ENCODE peak calls at places on chromosome 4, in six cellular contexts. Q is K562, D is transverse colon, V is stomach, R is GM12878, Z is tibial nerve. T is an unnamed sample. For H3K36me3, the result is how much of the 10 kb centered on the place peaks cover.

GRCh38 chr4:150039790-150040189 is 38.5 kb upstream of the DCLK2 start:
- DNase-seq in Q (no peak), D (no peak), V (no peak), R (no peak), Z (no peak), T (no peak)

GRCh38 chr4:71187399-71188196 is 151.2 kb upstream of the SLC4A4 start:
- DNase-seq in Q (no peak), D (peak), V (peak), R (no peak), Z (no peak), T (no peak)

GRCh38 chr4:3384771-3385701 is 56.7 kb upstream of the HGFAC start:
- DNase-seq in Q (no peak), D (peak), V (no peak), R (no peak), Z (peak), T (no peak)

GRCh38 chr4:17013382-17014006 is 115.0 kb upstream of the LDB2 start:
- DNase-seq in Q (no peak), D (no peak), V (no peak), R (no peak), Z (no peak), T (no peak)

GRCh38 chr4:102758241-102758871 is 2.4 kb downstream of the MANBA start:
- DNase-seq in Q (no peak), D (no peak), V (no peak), R (no peak), Z (no peak), T (no peak)

GRCh38 chr4:88791274-88791673 is 93.6 kb upstream of the NAP1L5 start:
- DNase-seq in Q (no peak), D (no peak), V (no peak), R (no peak), Z (no peak), T (no peak)

GRCh38 chr4:145609494-145610427 is 9.4 kb upstream of the MMAA start:
- DNase-seq in Q (peak), D (peak), V (peak), R (peak), Z (peak), T (no peak)

GRCh38 chr4:168432419-168433146 is 47.7 kb downstream of the DDX60L start:
- DNase-seq in Q (no peak), D (no peak), V (no peak), R (no peak), Z (no peak), T (no peak)

GRCh38 chr4:89134775-89135319 is 23.5 kb downstream of the TIGD2 start:
- DNase-seq in Q (no peak), D (no peak), V (no peak), R (no peak), Z (peak), T (no peak)

GRCh38 chr4:172129593-172129992 is 316.4 kb downstream of the GALNTL6 start:
- DNase-seq in Q (no peak), D (no peak), V (no peak), R (no peak), Z (no peak), T (no peak)

GRCh38 chr4:55675196-55675793 is 39.2 kb upstream of the NMU start:
- DNase-seq in Q (no peak), D (no peak), V (no peak), R (no peak), Z (no peak), T (no peak)

GRCh38 chr4:125679989-125680388 is 365.2 kb downstream of the FAT4 start:
- DNase-seq in Q (no peak), D (no peak), V (no peak), R (no peak), Z (no peak), T (no peak)

GRCh38 chr4:29560452-29560851 is 1159.7 kb upstream of the PCDH7 start:
- DNase-seq in Q (no peak), D (no peak), V (no peak), R (no peak), Z (no peak), T (no peak)

GRCh38 chr4:106852416-106852815 is 183.7 kb downstream of the DKK2 start:
- DNase-seq in Q (no peak), D (no peak), V (no peak), R (no peak), Z (no peak), T (no peak)

GRCh38 chr4:128444544-128445302 is 157.1 kb upstream of the PGRMC2 start:
- DNase-seq in Q (no peak), D (no peak), V (no peak), R (no peak), Z (no peak), T (no peak)

GRCh38 chr4:2393353-2394270 is 24.8 kb downstream of the ZFYVE28 start:
- DNase-seq in Q (peak), D (peak), V (peak), R (no peak), Z (no peak), T (no peak)

GRCh38 chr4:16329132-16329796 is 103.0 kb upstream of the TAPT1 start:
- DNase-seq in Q (no peak), D (no peak), V (no peak), R (no peak), Z (no peak), T (no peak)

GRCh38 chr4:15167743-15168142 is 165.5 kb downstream of the CPEB2 start:
- DNase-seq in Q (no peak), D (no peak), V (no peak), R (no peak), Z (no peak), T (no peak)

GRCh38 chr4:5881340-5881739 is 11.5 kb downstream of the CRMP1 start:
- DNase-seq in Q (no peak), D (no peak), V (no peak), R (no peak), Z (no peak), T (no peak)

GRCh38 chr4:73684097-73684496 is 56.3 kb upstream of the CXCL8 start:
- DNase-seq in Q (no peak), D (no peak), V (no peak), R (no peak), Z (no peak), T (no peak)

GRCh38 chr4:101171747-101172146 is 175.6 kb downstream of the PPP3CA start:
- DNase-seq in Q (no peak), D (no peak), V (no peak), R (no peak), Z (no peak), T (no peak)

GRCh38 chr4:163072222-163072621 is 94.5 kb downstream of the NAF1 start:
- DNase-seq in Q (no peak), D (no peak), V (no peak), R (no peak), Z (no peak), T (no peak)

GRCh38 chr4:113146876-113147358 is 97.5 kb downstream of the ANK2 start:
- DNase-seq in Q (no peak), D (no peak), V (no peak), R (peak), Z (no peak), T (no peak)

GRCh38 chr4:121698119-121698732 is 1.4 kb upstream of the ANXA5 start:
- DNase-seq in Q (no peak), D (no peak), V (no peak), R (no peak), Z (peak), T (no peak)

GRCh38 chr4:189124149-189124758 is 816.4 kb upstream of the FRG1 start:
- DNase-seq in Q (no peak), D (no peak), V (peak), R (no peak), Z (peak), T (no peak)

GRCh38 chr4:169604131-169604900 is 8.1 kb downstream of the NEK1 start:
- DNase-seq in Q (peak), D (no peak), V (no peak), R (no peak), Z (no peak), T (no peak)

GRCh38 chr4:142719854-142720541 is 126.1 kb downstream of the INPP4B start:
- DNase-seq in Q (no peak), D (no peak), V (no peak), R (no peak), Z (no peak), T (no peak)

GRCh38 chr4:160877087-160877790 is 1286.6 kb downstream of the FSTL5 start:
- DNase-seq in Q (no peak), D (no peak), V (no peak), R (no peak), Z (no peak), T (no peak)

GRCh38 chr4:127479031-127479622 is 153.6 kb upstream of the INTU start:
- DNase-seq in Q (peak), D (no peak), V (no peak), R (no peak), Z (no peak), T (no peak)

GRCh38 chr4:19711871-19712270 is 539.8 kb upstream of the SLIT2 start:
- DNase-seq in Q (no peak), D (no peak), V (no peak), R (no peak), Z (no peak), T (no peak)

GRCh38 chr4:18686338-18687039 is 664.9 kb upstream of the LCORL start:
- DNase-seq in Q (no peak), D (no peak), V (no peak), R (no peak), Z (no peak), T (no peak)

GRCh38 chr4:63106600-63106999 is 1302.7 kb downstream of the TECRL start:
- DNase-seq in Q (no peak), D (no peak), V (no peak), R (no peak), Z (no peak), T (no peak)

GRCh38 chr4:129362685-129363274 is 266.8 kb downstream of the C4orf33 start:
- DNase-seq in Q (peak), D (peak), V (peak), R (peak), Z (peak), T (no peak)

GRCh38 chr4:30875659-30876269 is 155.6 kb downstream of the PCDH7 start:
- DNase-seq in Q (no peak), D (no peak), V (no peak), R (no peak), Z (no peak), T (no peak)

GRCh38 chr4:1502501-1502886 is 96.3 kb upstream of the NKX1-1 start:
- DNase-seq in Q (no peak), D (peak), V (no peak), R (no peak), Z (no peak), T (peak)

GRCh38 chr4:154024097-154024496 is 235.2 kb upstream of the SFRP2 start:
- DNase-seq in Q (no peak), D (no peak), V (no peak), R (no peak), Z (no peak), T (no peak)

GRCh38 chr4:126223784-126224407 is 909.1 kb downstream of the FAT4 start:
- DNase-seq in Q (no peak), D (no peak), V (no peak), R (no peak), Z (no peak), T (no peak)

GRCh38 chr4:2827071-2827873 is 16.4 kb upstream of the ADD1 start:
- DNase-seq in Q (no peak), D (no peak), V (no peak), R (no peak), Z (no peak), T (peak)

GRCh38 chr4:130432289-130432688 is 1336.3 kb downstream of the C4orf33 start:
- DNase-seq in Q (no peak), D (no peak), V (no peak), R (no peak), Z (no peak), T (no peak)

GRCh38 chr4:151432654-151433053 is 23.7 kb downstream of the FHIP1A start:
- DNase-seq in Q (no peak), D (no peak), V (no peak), R (no peak), Z (no peak), T (no peak)

GRCh38 chr4:151437505-151437904 is 28.5 kb downstream of the FHIP1A start:
- DNase-seq in Q (no peak), D (no peak), V (no peak), R (no peak), Z (no peak), T (no peak)

GRCh38 chr4:151436093-151436518 is 27.1 kb downstream of the FHIP1A start:
- DNase-seq in Q (no peak), D (no peak), V (no peak), R (no peak), Z (no peak), T (no peak)

GRCh38 chr4:151431728-151432127 is 22.8 kb downstream of the FHIP1A start:
- DNase-seq in Q (no peak), D (no peak), V (no peak), R (no peak), Z (no peak), T (no peak)

DNA sequence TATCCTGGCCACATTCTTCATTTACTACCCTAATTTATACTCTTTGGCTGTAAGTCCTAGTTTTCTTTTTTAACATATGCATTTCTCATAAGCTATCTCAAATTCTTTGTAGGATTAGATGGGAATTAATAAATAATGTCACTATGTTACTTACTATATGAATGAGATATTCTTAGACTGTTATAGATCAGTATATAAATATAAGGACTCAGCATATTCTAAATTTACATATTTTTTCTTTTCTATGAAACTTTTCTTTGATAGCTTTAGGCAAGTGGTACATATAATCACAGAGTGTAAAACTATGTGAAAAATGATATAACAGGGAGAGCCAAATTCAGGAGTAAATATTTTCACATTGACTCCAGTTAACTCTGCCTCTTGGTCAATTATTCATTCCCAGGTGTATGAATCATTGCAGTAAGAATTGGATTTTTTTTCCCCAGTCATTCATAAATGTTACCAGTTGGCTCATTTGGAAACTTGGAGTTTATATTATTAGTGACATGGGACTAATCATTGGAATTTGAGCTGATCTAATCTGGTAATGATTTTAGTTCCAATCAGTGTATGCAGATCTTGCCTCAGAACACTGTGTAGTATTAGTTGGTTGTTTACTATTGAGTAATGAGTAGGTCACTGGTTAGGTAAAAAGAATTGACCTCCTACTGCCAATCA is 25.3 kb downstream of the FHIP1A start:
- DNase-seq in Q (no peak), D (no peak), V (no peak), R (no peak), Z (no peak), T (no peak)
- TF ChIP-seq EP300 in Q (no peak), D (no peak), V (no peak), R (no peak), Z (no peak), T (no peak)

GRCh38 chr4:54277691-54278090 is 48.6 kb downstream of the PDGFRA start:
- DNase-seq in Q (no peak), D (no peak), V (no peak), R (peak), Z (no peak), T (no peak)
- H3K36me3 ChIP-seq in Q (under half), D (under half), V (under half), R (under half), Z (under half), T (under half)

GRCh38 chr4:8267077-8267476 is 2.5 kb upstream of the HTRA3 start:
- DNase-seq in Q (peak), D (peak), V (peak), R (no peak), Z (peak), T (no peak)
- H3K27ac ChIP-seq in Q (no peak), D (no peak), V (no peak), R (no peak), Z (peak), T (no peak)

GRCh38 chr4:13399257-13399656 is 84.9 kb downstream of the RAB28 start:
- DNase-seq in Q (no peak), D (no peak), V (no peak), R (no peak), Z (no peak), T (no peak)
- TF ChIP-seq EP300 in Q (peak), D (no peak), V (no peak), R (no peak), Z (no peak), T (no peak)

DNA sequence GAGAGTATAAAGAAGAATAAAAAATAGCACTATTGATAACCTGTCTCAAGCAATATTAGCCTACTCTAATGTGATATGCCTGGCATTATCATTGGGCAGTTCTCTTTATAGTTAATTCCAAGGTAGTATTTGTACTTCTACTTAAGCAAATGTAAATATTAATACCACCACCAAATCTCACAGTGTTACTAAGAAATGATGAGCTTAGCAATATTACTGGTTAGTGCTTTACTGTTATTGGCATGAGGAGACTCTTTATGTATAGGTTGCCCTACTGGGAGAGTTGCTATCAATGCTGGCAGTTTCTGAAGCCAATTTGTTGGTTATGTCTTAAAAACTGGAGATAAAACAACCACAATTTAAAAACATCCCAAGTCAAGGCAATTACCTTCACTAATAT is 155.7 kb downstream of the CDS1 start:
- DNase-seq in Q (no peak), D (no peak), V (no peak), R (no peak), Z (no peak), T (no peak)
- H3K36me3 ChIP-seq in Q (under half), D (under half), V (half or more), R (under half), Z (under half), T (half or more)

DNA sequence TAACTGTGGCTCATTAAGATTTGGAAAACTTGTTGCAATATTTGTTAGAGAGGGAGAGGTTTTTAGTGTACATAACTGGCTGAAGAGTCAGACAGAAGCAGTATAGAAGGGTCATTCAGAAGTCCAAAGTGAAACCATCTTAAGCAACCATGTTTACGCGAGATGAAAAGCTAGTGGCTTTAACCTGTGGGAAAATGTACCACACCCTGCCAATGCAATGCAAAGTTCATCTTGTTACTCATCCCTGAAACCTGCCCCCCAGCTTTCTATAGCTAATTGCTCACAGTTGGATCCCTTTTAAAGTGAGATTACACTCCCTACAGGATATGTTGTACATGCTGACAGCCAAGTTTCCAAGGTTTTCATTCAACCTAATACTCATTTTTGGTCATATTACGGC is 96.7 kb upstream of the RAPGEF2 start:
- DNase-seq in Q (no peak), D (peak), V (no peak), R (no peak), Z (no peak), T (no peak)
- H3K27ac ChIP-seq in Q (no peak), D (peak), V (no peak), R (no peak), Z (no peak), T (no peak)

DNA sequence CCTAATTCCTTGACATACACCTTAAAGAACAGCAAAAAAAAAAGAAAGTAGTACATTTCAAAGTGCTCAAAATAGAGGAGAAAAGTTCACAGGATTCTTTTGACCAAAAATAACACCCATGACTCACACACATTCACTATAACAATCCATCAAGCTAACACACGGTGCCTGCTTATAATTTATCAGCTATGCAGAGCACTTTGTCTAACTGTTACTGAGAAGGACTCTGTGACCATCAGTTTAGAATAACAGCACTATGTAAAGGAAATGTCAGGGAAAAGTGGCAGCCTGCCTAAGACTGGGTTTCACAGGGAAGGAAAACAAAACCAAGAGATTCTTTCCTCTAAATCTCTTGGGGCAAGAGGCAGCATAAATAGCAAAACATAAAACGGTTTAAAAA is 54.8 kb downstream of the CCDC149 start:
- DNase-seq in Q (no peak), D (no peak), V (no peak), R (no peak), Z (no peak), T (no peak)
- TF ChIP-seq EP300 in Q (no peak), D (no peak), V (no peak), R (no peak), Z (no peak), T (no peak)

DNA sequence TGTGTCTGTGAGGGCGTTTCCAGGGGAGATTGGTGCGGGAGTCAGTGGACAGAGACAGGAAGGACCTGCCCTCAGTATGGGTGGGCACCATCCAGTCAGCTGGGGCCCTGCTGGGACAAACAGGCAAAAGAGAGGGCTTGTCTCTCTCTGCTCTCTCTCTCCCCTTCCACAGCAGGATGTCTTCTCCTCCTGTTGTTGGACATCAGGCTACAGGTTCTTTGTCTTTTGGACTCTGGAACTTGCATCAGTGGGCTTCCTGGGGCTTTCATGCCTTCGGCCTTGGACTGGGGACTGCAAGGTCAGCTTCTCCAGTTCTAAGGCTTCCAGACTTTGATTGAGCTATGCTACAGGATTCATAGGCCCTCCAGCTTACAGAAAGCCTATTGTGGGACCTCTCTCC is 59.6 kb downstream of the ADGRA3 start:
- DNase-seq in Q (no peak), D (no peak), V (no peak), R (no peak), Z (no peak), T (no peak)
- H3K36me3 ChIP-seq in Q (under half), D (under half), V (under half), R (under half), Z (under half), T (under half)